ENCODE peak calls at places on chromosomes 16 and 17, in nine cellular contexts. C, E, F, O, R, M, L, A and N are unnamed samples.

GRCh38 chr17:13920413-13920812 is 148.9 kb upstream of the COX10 start:
- DNase-seq in C (no peak), E (no peak), F (no peak), O (no peak), R (no peak), M (no peak), L (no peak), A (no peak), N (no peak)

GRCh38 chr17:30290696-30291570 is 811 bp downstream of the BLMH start:
- DNase-seq in C (peak), E (peak), F (peak), O (no peak), R (peak), M (peak), L (no peak), A (no peak), N (peak)

GRCh38 chr17:38981640-38982039 is 14.4 kb upstream of the FBXO47 start:
- DNase-seq in C (no peak), E (no peak), F (no peak), O (no peak), R (no peak), M (no peak), L (no peak), A (no peak), N (no peak)

GRCh38 chr16:81497690-81498089 is 53.1 kb downstream of the CMIP start:
- DNase-seq in C (no peak), E (no peak), F (no peak), O (no peak), R (peak), M (no peak), L (no peak), A (no peak), N (no peak)

GRCh38 chr17:48031966-48032365 is 5.6 kb downstream of the COPZ2 start:
- DNase-seq in C (no peak), E (no peak), F (no peak), O (no peak), R (no peak), M (no peak), L (no peak), A (no peak), N (peak)

GRCh38 chr16:11472851-11473250 is 113.9 kb downstream of the LITAF start:
- DNase-seq in C (no peak), E (no peak), F (no peak), O (no peak), R (no peak), M (no peak), L (no peak), A (no peak), N (no peak)

GRCh38 chr16:12268602-12269001 is 292.1 kb downstream of the SNX29 start:
- DNase-seq in C (peak), E (no peak), F (no peak), O (no peak), R (no peak), M (no peak), L (no peak), A (no peak), N (no peak)

GRCh38 chr17:82245144-82246039 is 16.6 kb downstream of the SLC16A3 start:
- DNase-seq in C (no peak), E (no peak), F (no peak), O (no peak), R (no peak), M (no peak), L (no peak), A (no peak), N (no peak)

GRCh38 chr16:11792404-11793260 is 4.4 kb downstream of the ZC3H7A start:
- DNase-seq in C (peak), E (no peak), F (no peak), O (no peak), R (no peak), M (peak), L (no peak), A (no peak), N (peak)

GRCh38 chr16:85675528-85675927 is 13.2 kb downstream of the GINS2 start:
- DNase-seq in C (no peak), E (peak), F (no peak), O (no peak), R (peak), M (no peak), L (no peak), A (no peak), N (no peak)

GRCh38 chr16:52491216-52491615 is 55.7 kb downstream of the TOX3 start:
- DNase-seq in C (no peak), E (no peak), F (no peak), O (no peak), R (peak), M (no peak), L (no peak), A (no peak), N (no peak)

GRCh38 chr16:74667215-74667765 is 613 bp upstream of the RFWD3 start:
- DNase-seq in C (peak), E (no peak), F (peak), O (no peak), R (peak), M (peak), L (no peak), A (no peak), N (no peak)

GRCh38 chr17:5585814-5586558 is 1.7 kb upstream of the NLRP1 start:
- DNase-seq in C (no peak), E (no peak), F (no peak), O (no peak), R (peak), M (no peak), L (no peak), A (no peak), N (no peak)

GRCh38 chr16:27798241-27798640 is 248.3 kb downstream of the KATNIP start:
- DNase-seq in C (no peak), E (no peak), F (no peak), O (no peak), R (no peak), M (no peak), L (no peak), A (no peak), N (no peak)

GRCh38 chr16:30706046-30706445 is 7.1 kb downstream of the SRCAP start:
- DNase-seq in C (no peak), E (no peak), F (no peak), O (no peak), R (no peak), M (no peak), L (no peak), A (no peak), N (no peak)

GRCh38 chr17:6172642-6173330 is 102.6 kb downstream of the WSCD1 start:
- DNase-seq in C (no peak), E (no peak), F (peak), O (no peak), R (no peak), M (no peak), L (no peak), A (no peak), N (peak)

GRCh38 chr16:1990336-1991134 is 765 bp downstream of the SYNGR3 start:
- DNase-seq in C (peak), E (no peak), F (peak), O (no peak), R (peak), M (peak), L (no peak), A (no peak), N (peak)

GRCh38 chr16:71542377-71542776 is 16.2 kb downstream of the CHST4 start:
- DNase-seq in C (peak), E (peak), F (peak), O (no peak), R (peak), M (peak), L (no peak), A (peak), N (peak)

GRCh38 chr17:956905-957304 is 22.7 kb downstream of the NXN start:
- DNase-seq in C (peak), E (peak), F (no peak), O (no peak), R (no peak), M (no peak), L (no peak), A (no peak), N (no peak)

GRCh38 chr17:45852535-45853297 is 8.0 kb downstream of the SPPL2C start:
- DNase-seq in C (peak), E (peak), F (peak), O (no peak), R (peak), M (peak), L (no peak), A (peak), N (peak)

GRCh38 chr16:22016927-22017326 is 9.0 kb downstream of the MOSMO start:
- DNase-seq in C (no peak), E (no peak), F (no peak), O (no peak), R (no peak), M (no peak), L (no peak), A (no peak), N (no peak)

GRCh38 chr17:76598004-76598439 is 12.4 kb upstream of the ST6GALNAC2 start:
- DNase-seq in C (no peak), E (no peak), F (no peak), O (no peak), R (no peak), M (no peak), L (no peak), A (no peak), N (no peak)

GRCh38 chr16:68384293-68385255 is 63.7 kb downstream of the SMPD3 start:
- DNase-seq in C (peak), E (no peak), F (peak), O (no peak), R (peak), M (no peak), L (no peak), A (no peak), N (no peak)
- H3K27ac ChIP-seq in C (no peak), E (no peak), F (no peak), O (peak), R (no peak), M (no peak), L (no peak), A (no peak), N (no peak)

GRCh38 chr17:41322264-41322902 is 6.9 kb upstream of the KRTAP17-1 start:
- DNase-seq in C (peak), E (peak), F (peak), O (no peak), R (peak), M (no peak), L (no peak), A (peak), N (no peak)
- TF ChIP-seq CTCF in C (peak), E (peak), F (peak), O (peak), R (peak), M (peak), L (peak), A (peak), N (peak)

DNA sequence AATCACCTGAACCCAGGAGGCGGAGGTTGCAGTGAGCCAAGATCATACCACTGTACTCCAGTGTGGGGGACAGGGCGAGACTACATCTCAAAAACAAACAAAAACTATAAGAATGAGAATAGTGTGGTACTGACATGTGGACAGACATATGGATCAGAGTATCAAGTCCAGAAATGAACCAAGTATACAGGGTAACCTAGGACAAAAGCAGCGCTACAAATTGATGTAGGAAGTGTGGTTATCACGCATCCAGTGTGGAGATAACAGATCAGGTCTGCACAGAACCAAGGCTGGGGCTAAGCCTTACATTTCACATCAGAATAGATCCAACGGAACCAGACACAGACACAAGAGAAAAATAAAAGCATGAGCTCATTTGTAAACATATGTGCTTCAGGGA is 23.0 kb upstream of the C16orf95 start:
- DNase-seq in C (no peak), E (no peak), F (no peak), O (no peak), R (no peak), M (no peak), L (no peak), A (no peak), N (no peak)
- H3K4me3 ChIP-seq in C (no peak), E (no peak), F (no peak), O (no peak), R (no peak), M (no peak), L (no peak), A (no peak), N (no peak)

DNA sequence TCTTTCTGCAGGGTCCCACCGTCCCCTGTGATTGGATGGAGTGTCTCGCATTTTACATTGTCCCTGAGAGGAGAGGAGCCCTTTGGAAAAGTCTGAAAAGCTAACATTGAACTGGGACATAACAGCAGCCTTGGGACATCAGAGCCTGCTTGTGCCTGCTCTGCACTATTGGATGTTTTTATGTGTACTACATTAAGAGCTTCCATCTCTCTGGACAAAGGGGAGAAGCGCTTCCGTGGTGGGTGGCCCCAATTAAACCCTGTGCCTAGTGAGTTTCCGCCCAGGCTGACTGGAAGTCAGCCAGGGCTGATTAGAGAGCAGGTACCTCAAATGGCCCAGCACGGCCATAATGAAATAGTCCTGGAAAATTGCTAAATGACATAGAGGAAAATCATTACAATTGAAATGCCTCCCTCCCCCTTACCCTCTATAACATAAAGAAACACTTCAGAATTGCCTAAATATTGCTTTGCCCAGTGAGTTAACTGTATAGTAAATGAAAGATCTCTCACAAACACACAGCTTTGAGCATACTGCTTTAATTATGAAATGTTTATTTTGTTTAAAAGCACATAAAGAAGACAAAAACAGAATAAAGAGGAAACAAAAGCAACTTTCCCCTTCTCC is 9.1 kb upstream of the ADAMTS18 start:
- DNase-seq in C (no peak), E (no peak), F (no peak), O (no peak), R (no peak), M (no peak), L (no peak), A (no peak), N (no peak)
- H3K27ac ChIP-seq in C (no peak), E (no peak), F (no peak), O (no peak), R (no peak), M (no peak), L (no peak), A (no peak), N (no peak)

GRCh38 chr16:89319628-89319882 is 102.1 kb downstream of the ZNF778 start:
- DNase-seq in C (no peak), E (no peak), F (no peak), O (no peak), R (no peak), M (no peak), L (no peak), A (no peak), N (no peak)

GRCh38 chr16:89319883-89320716 is 102.6 kb downstream of the ZNF778 start:
- DNase-seq in C (peak), E (peak), F (no peak), O (no peak), R (no peak), M (peak), L (no peak), A (no peak), N (no peak)

GRCh38 chr16:89322381-89323119 is 105.0 kb downstream of the ZNF778 start:
- DNase-seq in C (peak), E (peak), F (peak), O (peak), R (peak), M (no peak), L (no peak), A (no peak), N (no peak)

GRCh38 chr16:89318871-89319627 is 101.5 kb downstream of the ZNF778 start:
- DNase-seq in C (no peak), E (no peak), F (no peak), O (no peak), R (no peak), M (no peak), L (no peak), A (no peak), N (no peak)

DNA sequence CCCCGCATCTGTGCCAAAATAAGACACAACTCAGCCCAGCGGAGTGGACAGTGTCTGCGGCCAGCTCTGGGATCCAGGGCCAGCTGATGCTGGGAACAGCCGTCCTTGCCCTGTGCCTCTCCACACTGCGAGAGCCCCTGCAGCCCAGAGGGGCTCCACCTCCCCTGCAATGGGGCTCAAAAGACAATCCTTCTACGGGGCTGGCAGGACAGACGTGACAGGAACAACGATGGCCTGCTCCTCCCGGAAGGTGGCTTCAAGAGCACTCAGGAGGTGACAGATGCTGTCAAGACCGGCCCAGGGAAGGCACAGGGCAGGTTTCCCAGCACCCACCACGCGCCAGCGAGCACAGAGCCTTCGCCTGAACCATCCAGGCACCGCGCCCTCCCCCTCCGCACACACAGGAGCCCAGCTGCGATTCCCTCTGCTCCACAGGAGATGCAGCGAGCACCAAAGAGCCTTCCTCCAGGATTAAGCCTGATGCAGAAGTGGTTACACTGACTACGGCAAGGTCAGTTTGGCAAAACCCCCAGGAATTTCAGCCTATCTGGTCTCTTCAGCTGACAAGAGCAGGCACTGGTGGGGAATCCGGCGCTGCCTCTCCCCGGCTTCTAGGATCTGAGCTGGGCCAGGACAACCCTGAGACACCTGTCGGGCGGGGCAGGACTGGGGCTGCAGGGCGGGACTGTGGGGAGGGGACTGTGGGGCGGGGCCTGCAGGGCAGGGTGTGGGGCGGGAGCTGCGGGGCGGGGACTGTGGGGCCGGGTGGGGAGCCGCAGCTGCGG is 103.4 kb downstream of the ZNF778 start:
- DNase-seq in C (peak), E (no peak), F (peak), O (no peak), R (peak), M (peak), L (no peak), A (no peak), N (peak)
- TF ChIP-seq CTCF in C (no peak), E (no peak), F (no peak), O (no peak), R (no peak), M (no peak), L (no peak), A (peak), N (no peak)

DNA sequence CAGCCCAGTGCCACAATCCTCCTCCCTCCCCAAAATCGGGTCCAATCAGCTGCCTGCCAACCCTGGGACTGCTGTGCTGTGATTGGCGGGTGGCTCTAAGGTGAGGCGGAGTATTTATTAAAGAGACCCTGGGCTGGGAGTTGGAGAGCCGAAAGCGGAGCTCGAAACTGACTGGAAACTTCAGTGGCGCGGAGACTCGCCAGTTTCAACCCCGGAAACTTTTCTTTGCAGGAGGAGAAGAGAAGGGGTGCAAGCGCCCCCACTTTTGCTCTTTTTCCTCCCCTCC is at the start of gene SOX9:
- DNase-seq in C (peak), E (peak), F (peak), O (no peak), R (peak), M (peak), L (no peak), A (peak), N (peak)
- H3K4me3 ChIP-seq in C (peak), E (peak), F (peak), O (no peak), R (peak), M (peak), L (peak), A (peak), N (peak)

GRCh38 chr16:89917773-89918452 is 749 bp upstream of the MC1R start:
- DNase-seq in C (peak), E (peak), F (peak), O (peak), R (peak), M (peak), L (no peak), A (peak), N (peak)
- H3K27ac ChIP-seq in C (no peak), E (peak), F (no peak), O (no peak), R (peak), M (peak), L (no peak), A (peak), N (peak)